ENCODE peak calls at places on chromosomes 7 and 10, in six cellular contexts. C is activated CD4-positive, alpha-beta T cell treated with anti-CD3 and anti-CD28 coated beads, Interleukin-2, amount 10 ng/mL, durations not matched to agents 24 days and 14 days; E is MCF 10A; F is HS-27A; I is stromal cell of bone marrow; J is right cardiac atrium. G is an unnamed sample.

GRCh38 chr7:114502454-114503254 is 88.0 kb downstream of the FOXP2 start:
- DNase-seq in I (peak; percentile 13), C (no peak), E (peak; percentile 5), J (no peak), F (peak; percentile 31), G (no peak)

GRCh38 chr7:74503943-74504342 is 50.2 kb downstream of the GTF2IRD1 start:
- DNase-seq in J (no peak), F (no peak), I (no peak), C (no peak), E (no peak), G (no peak)

GRCh38 chr7:81611040-81611439 is 158.8 kb downstream of the HGF start:
- DNase-seq in C (no peak), F (no peak), E (no peak), J (no peak), I (no peak), G (no peak)

GRCh38 chr7:36216063-36216684 is 63.1 kb downstream of the EEPD1 start:
- DNase-seq in F (no peak), C (no peak), E (peak; percentile 4), I (peak; percentile 25), J (no peak), G (no peak)

GRCh38 chr7:2100278-2101205 is 132.2 kb downstream of the MAD1L1 start:
- DNase-seq in C (peak; percentile 63), J (no peak), E (no peak), I (no peak), F (no peak), G (no peak)

GRCh38 chr7:141302617-141303016 is 228.8 kb downstream of the TMEM178B start:
- DNase-seq in F (no peak), E (no peak), C (no peak), J (no peak), I (no peak), G (no peak)

GRCh38 chr7:41652265-41652664 is 50.6 kb downstream of the INHBA start:
- DNase-seq in F (no peak), E (no peak), J (no peak), I (peak; percentile 17), C (no peak), G (no peak)

GRCh38 chr7:158268851-158269535 is 318.6 kb downstream of the PTPRN2 start:
- DNase-seq in J (no peak), F (no peak), E (no peak), I (no peak), C (no peak), G (no peak)

GRCh38 chr10:106387063-106387462 is 777.4 kb downstream of the SORCS1 start:
- DNase-seq in F (no peak), C (no peak), J (no peak), I (peak; percentile 5), E (peak; percentile 38), G (no peak)

GRCh38 chr10:112946649-112947048 is 3.4 kb upstream of the TCF7L2 start:
- DNase-seq in E (no peak), I (no peak), F (no peak), C (no peak), J (peak; percentile 72), G (peak; percentile 72)

GRCh38 chr7:149670288-149670687 is 103.1 kb downstream of the ZNF467 start:
- DNase-seq in E (peak; percentile 67), I (peak; percentile 65), F (no peak), C (no peak), J (peak; percentile 55), G (no peak)

GRCh38 chr10:129933456-129934092 is 30.5 kb downstream of the EBF3 start:
- DNase-seq in C (no peak), F (no peak), E (no peak), J (peak; percentile 33), I (no peak), G (no peak)

GRCh38 chr10:110475722-110476515 is 21.8 kb upstream of the DUSP5 start:
- DNase-seq in J (no peak), I (no peak), E (no peak), F (no peak), C (no peak), G (no peak)

GRCh38 chr7:129394982-129395906 is 39.0 kb upstream of the STRIP2 start:
- DNase-seq in E (no peak), F (no peak), C (no peak), I (no peak), J (no peak), G (no peak)

GRCh38 chr7:135950972-135951371 is 26.2 kb downstream of the MTPN start:
- DNase-seq in J (no peak), E (no peak), I (no peak), C (no peak), F (no peak), G (no peak)

GRCh38 chr7:125572414-125572813 is 642.8 kb upstream of the POT1 start:
- DNase-seq in E (no peak), F (no peak), J (no peak), I (no peak), C (no peak), G (no peak)

GRCh38 chr10:68192113-68192512 is 39.8 kb downstream of the ATOH7 start:
- DNase-seq in F (no peak), J (no peak), I (peak; percentile 14), E (peak; percentile 19), C (no peak), G (no peak)

GRCh38 chr7:19491821-19492452 is 216.9 kb downstream of the POLR1F start:
- DNase-seq in E (peak; percentile 28), I (peak; percentile 21), C (no peak), F (peak; percentile 17), J (no peak), G (no peak)

GRCh38 chr10:77643795-77644468 is 6.3 kb upstream of the KCNMA1 start:
- DNase-seq in I (no peak), C (peak; percentile 68), F (no peak), J (no peak), E (peak; percentile 63), G (no peak)

GRCh38 chr10:116490028-116490662 is 55.6 kb upstream of the PNLIP start:
- DNase-seq in C (no peak), J (no peak), F (no peak), I (no peak), E (peak; percentile 45), G (no peak)

GRCh38 chr10:86509145-86509544 is 12.4 kb downstream of the WAPL start:
- DNase-seq in F (no peak), C (no peak), J (no peak), E (no peak), I (no peak), G (no peak)

GRCh38 chr10:96360766-96361165 is 2.0 kb upstream of the OPALIN start:
- DNase-seq in C (no peak), F (no peak), E (no peak), J (no peak), I (no peak), G (no peak)

GRCh38 chr7:156579566-156579965 is 61.0 kb upstream of the RNF32 start:
- DNase-seq in F (no peak), I (no peak), C (no peak), E (no peak), J (no peak), G (no peak)

GRCh38 chr10:13837966-13838365 is 251.2 kb downstream of the PRPF18 start:
- DNase-seq in J (no peak), E (no peak), F (no peak), C (no peak), I (no peak), G (no peak)

GRCh38 chr10:49365675-49366415 is 30.0 kb downstream of the DRGX start:
- DNase-seq in F (no peak), E (no peak), C (no peak), J (peak; percentile 60), I (no peak), G (no peak)

GRCh38 chr7:208816-209215 is 16.4 kb downstream of the FAM20C start:
- DNase-seq in I (no peak), J (peak; percentile 6), F (no peak), C (no peak), E (no peak), G (no peak)

GRCh38 chr7:149664176-149664575 is 109.2 kb downstream of the ZNF467 start:
- DNase-seq in C (no peak), F (no peak), E (no peak), J (no peak), I (no peak), G (no peak)

GRCh38 chr10:102449321-102450123 is 1.8 kb downstream of the C10orf95 start:
- DNase-seq in C (peak; percentile 96), I (no peak), E (peak; percentile 89), F (no peak), J (peak; percentile 82), G (no peak)

GRCh38 chr7:18558503-18558902 is 63.0 kb downstream of the HDAC9 start:
- DNase-seq in F (no peak), E (no peak), J (no peak), C (no peak), I (no peak), G (no peak)